ENCODE peak calls at places on chromosome 10, in six cellular contexts. B is naive B cell; Q is stimulated activated CD4-positive, alpha-beta T cell treated with anti-CD3 and anti-CD28 coated beads, Interleukin-15, amount 100 ng/mL, for 24 hours; R is M059J; W is Calu3; K is HS-5. E is an unnamed sample.

GRCh38 chr10:129929343-129930297 is 34.5 kb downstream of the EBF3 start:
- DNase-seq in W (no peak), R (no peak), K (no peak), Q (no peak), B (no peak), E (no peak)

GRCh38 chr10:78231930-78232329 is 198.3 kb downstream of the RPS24 start:
- DNase-seq in Q (no peak), W (peak), B (no peak), K (no peak), R (no peak), E (peak)

GRCh38 chr10:6300106-6300783 is 97.5 kb downstream of the PFKFB3 start:
- DNase-seq in B (peak), K (no peak), W (peak), R (peak), Q (peak), E (peak)

GRCh38 chr10:92965314-92965713 is 95.3 kb upstream of the CYP26C1 start:
- DNase-seq in W (no peak), K (peak), Q (no peak), R (peak), B (no peak), E (peak)

GRCh38 chr10:74598891-74599566 is 227.4 kb upstream of the KAT6B start:
- DNase-seq in R (no peak), B (no peak), Q (no peak), W (no peak), K (no peak), E (no peak)

GRCh38 chr10:129849853-129850252 is 114.2 kb downstream of the EBF3 start:
- DNase-seq in Q (no peak), W (no peak), B (no peak), K (no peak), R (no peak), E (no peak)

GRCh38 chr10:129860396-129860795 is 103.7 kb downstream of the EBF3 start:
- DNase-seq in R (no peak), K (no peak), B (no peak), Q (no peak), W (no peak), E (no peak)

GRCh38 chr10:96096958-96097357 is 33.1 kb upstream of the ZNF518A start:
- DNase-seq in K (no peak), W (no peak), B (no peak), Q (no peak), R (no peak), E (no peak)

GRCh38 chr10:124995605-124996004 is 53.7 kb downstream of the ZRANB1 start:
- DNase-seq in R (no peak), Q (no peak), W (no peak), K (no peak), B (no peak), E (no peak)

GRCh38 chr10:110436554-110437350 is 61.0 kb upstream of the DUSP5 start:
- DNase-seq in Q (no peak), W (no peak), B (no peak), R (no peak), K (no peak), E (no peak)

GRCh38 chr10:103502849-103503660 is 9.6 kb downstream of the NEURL1 start:
- DNase-seq in K (no peak), B (no peak), R (no peak), Q (no peak), W (no peak), E (peak)

E was measured in left kidney.